ENCODE peak calls at places on chromosomes 1 and 21, in six cellular contexts. C, K, O, A, Q and W are unnamed samples.

GRCh38 chr1:30929135-30929889 is 20.8 kb upstream of the SDC3 start:
- DNase-seq in C (peak; percentile 37), A (peak; percentile 74), Q (peak; percentile 55), O (peak; percentile 68), K (no peak), W (peak; percentile 70)

GRCh38 chr1:151837197-151837596 is 2.4 kb downstream of the C2CD4D start:
- DNase-seq in A (no peak), Q (no peak), K (no peak), C (no peak), O (no peak), W (no peak)

GRCh38 chr1:229111703-229112319 is 159.1 kb upstream of the RAB4A start:
- DNase-seq in O (peak; percentile 41), Q (no peak), C (no peak), A (no peak), K (no peak), W (no peak)

GRCh38 chr1:39926343-39926769 is 24.6 kb upstream of the MYCL start:
- DNase-seq in O (peak; percentile 13), C (no peak), K (no peak), A (no peak), Q (no peak), W (peak; percentile 75)

GRCh38 chr1:90768826-90769225 is 51.7 kb upstream of the BARHL2 start:
- DNase-seq in K (no peak), Q (no peak), O (no peak), C (no peak), A (no peak), W (no peak)

GRCh38 chr1:28144203-28145135 is 32.0 kb downstream of the PTAFR start:
- DNase-seq in Q (no peak), A (peak; percentile 46), K (peak; percentile 97), O (peak; percentile 20), C (peak; percentile 49), W (peak; percentile 81)

GRCh38 chr1:218985424-218985823 is 188.3 kb upstream of the LYPLAL1 start:
- DNase-seq in A (no peak), Q (no peak), O (no peak), C (no peak), K (no peak), W (no peak)

GRCh38 chr1:235325139-235325538 is 2.8 kb downstream of the ARID4B start:
- DNase-seq in Q (peak; percentile 9), A (no peak), O (no peak), K (no peak), C (no peak), W (no peak)

GRCh38 chr1:115781343-115781742 is 12.8 kb upstream of the CASQ2 start:
- DNase-seq in C (no peak), A (no peak), O (no peak), Q (no peak), K (no peak), W (peak; percentile 51)

GRCh38 chr1:184433928-184434502 is 47.2 kb downstream of the C1orf21 start:
- DNase-seq in Q (no peak), O (no peak), K (no peak), C (no peak), A (no peak), W (no peak)

GRCh38 chr21:36788116-36788515 is 89.2 kb downstream of the SIM2 start:
- DNase-seq in O (no peak), C (peak; percentile 61), K (no peak), A (no peak), Q (no peak), W (peak; percentile 93)

GRCh38 chr1:22470227-22470626 is 18.6 kb downstream of the ZBTB40 start:
- DNase-seq in C (no peak), A (no peak), Q (no peak), K (no peak), O (no peak), W (no peak)
- TF ChIP-seq MYC in C (no peak), A (no peak), Q (no peak), K (no peak), O (no peak), W (no peak)

GRCh38 chr1:173395762-173396161 is 81.4 kb upstream of the PRDX6 start:
- DNase-seq in C (no peak), K (no peak), A (no peak), O (no peak), Q (no peak), W (no peak)

GRCh38 chr1:173392895-173393654 is 84.1 kb upstream of the PRDX6 start:
- DNase-seq in Q (peak; percentile 32), K (no peak), C (peak; percentile 53), A (no peak), O (no peak), W (no peak)

GRCh38 chr1:173388352-173388751 is 88.8 kb upstream of the PRDX6 start:
- DNase-seq in K (no peak), C (no peak), A (no peak), Q (no peak), O (no peak), W (no peak)

GRCh38 chr1:173393655-173393993 is 83.5 kb upstream of the PRDX6 start:
- DNase-seq in C (peak; percentile 12), O (no peak), Q (no peak), A (no peak), K (no peak), W (no peak)
- TF ChIP-seq MAX in C (no peak), O (no peak), Q (no peak), A (no peak), K (no peak), W (no peak)

DNA sequence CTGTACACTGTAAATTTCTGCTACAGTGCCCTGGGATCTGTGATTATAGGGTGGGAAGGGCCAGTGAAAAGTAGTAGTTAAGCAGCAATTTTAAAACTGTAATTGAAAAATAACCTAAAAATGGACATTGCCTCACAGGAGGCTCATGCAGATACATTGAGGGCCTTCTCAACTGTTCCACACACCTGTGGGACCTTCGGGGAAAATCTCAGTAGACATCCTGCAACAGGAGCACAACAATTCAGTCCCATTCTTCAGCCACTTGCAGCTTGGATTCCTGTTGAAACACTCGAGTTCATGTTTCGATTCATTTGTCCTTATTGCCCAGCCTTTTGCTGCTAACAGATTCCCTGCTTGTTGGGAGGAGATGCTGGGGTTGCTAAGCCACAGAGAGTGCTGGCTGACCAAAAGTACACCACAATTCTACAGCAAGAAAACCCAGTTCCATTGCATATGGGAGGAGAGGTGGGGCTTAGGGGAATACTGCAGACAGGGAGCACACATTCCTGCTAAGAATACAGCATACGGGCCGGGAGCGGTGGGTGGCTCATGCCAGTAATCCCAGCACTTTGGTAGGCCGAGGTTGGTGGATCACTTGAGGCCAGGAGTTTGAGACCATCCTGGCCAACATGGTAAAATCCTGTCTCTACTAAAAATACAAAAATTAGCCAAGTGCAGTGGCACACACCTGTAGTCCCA is 4.5 kb downstream of the TMCC2 start:
- DNase-seq in K (no peak), O (no peak), Q (no peak), A (no peak), C (no peak), W (no peak)
- TF ChIP-seq MYC in K (no peak), O (no peak), Q (no peak), A (no peak), C (no peak), W (no peak)

DNA sequence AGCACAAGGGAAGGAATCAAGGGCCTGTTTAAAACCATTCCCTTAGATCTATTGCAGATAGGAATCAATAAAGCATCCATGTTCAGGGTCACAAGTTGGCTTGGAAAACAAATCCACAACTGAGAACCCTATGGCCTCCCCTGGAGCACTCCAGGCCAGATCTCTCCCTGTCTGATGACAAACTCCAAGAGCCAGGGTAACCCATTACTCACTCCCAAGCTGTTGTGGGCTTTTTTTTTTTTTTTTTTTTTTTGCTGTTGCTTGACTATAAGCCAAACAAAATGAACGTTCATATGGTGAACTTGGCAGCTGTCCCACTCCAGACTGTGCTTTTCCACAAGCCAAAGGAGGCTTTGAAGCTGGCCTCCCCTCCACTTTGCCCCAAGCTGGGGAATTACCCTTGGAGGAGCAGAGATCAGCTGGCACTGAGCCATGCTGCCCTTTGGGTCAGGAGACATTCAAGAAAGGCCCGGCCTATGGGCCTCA is 35.7 kb upstream of the VAV3 start:
- DNase-seq in K (no peak), O (peak; percentile 11), A (no peak), Q (peak; percentile 87), C (peak; percentile 1), W (no peak)
- TF ChIP-seq MAX in K (no peak), O (no peak), A (no peak), Q (no peak), C (no peak), W (no peak)